ENCODE peak calls at places on chromosome 5, in ten cellular contexts. One of them, this sample, is unnamed.

GRCh38 chr5:30102185-30102584 is 1091.3 kb upstream of the CDH6 start:
- DNase-seq in A172: no peak
- DNase-seq in T1000: no peak
- DNase-seq in ureter: no peak
- DNase-seq in globus pallidus: no peak
- DNase-seq in effector memory CD8-positive, alpha-beta T cell: no peak
- DNase-seq in H7: no peak
- DNase-seq in neural progenitor cell: no peak
- DNase-seq in small intestine: no peak
- DNase-seq in stimulated activated CD4-positive, alpha-beta T cell treated with anti-CD3 and anti-CD28 coated beads, Interleukin-4, amount 100 ng/mL, for 1 hour: no peak
- DNase-seq in this sample: no peak

GRCh38 chr5:116478461-116478860 is 96.2 kb downstream of the SEMA6A start:
- DNase-seq in A172: peak
- DNase-seq in T1000: no peak
- DNase-seq in ureter: no peak
- DNase-seq in globus pallidus: no peak
- DNase-seq in effector memory CD8-positive, alpha-beta T cell: no peak
- DNase-seq in H7: no peak
- DNase-seq in neural progenitor cell: no peak
- DNase-seq in small intestine: no peak
- DNase-seq in stimulated activated CD4-positive, alpha-beta T cell treated with anti-CD3 and anti-CD28 coated beads, Interleukin-4, amount 100 ng/mL, for 1 hour: no peak
- DNase-seq in this sample: no peak

GRCh38 chr5:132557425-132557805 is 638 bp downstream of the RAD50 start:
- DNase-seq in A172: peak
- DNase-seq in T1000: no peak
- DNase-seq in ureter: no peak
- DNase-seq in globus pallidus: no peak
- DNase-seq in effector memory CD8-positive, alpha-beta T cell: peak
- DNase-seq in H7: peak
- DNase-seq in neural progenitor cell: peak
- DNase-seq in small intestine: peak
- DNase-seq in stimulated activated CD4-positive, alpha-beta T cell treated with anti-CD3 and anti-CD28 coated beads, Interleukin-4, amount 100 ng/mL, for 1 hour: peak
- DNase-seq in this sample: peak

GRCh38 chr5:106258591-106259125 is 1412.1 kb downstream of the EFNA5 start:
- DNase-seq in A172: peak
- DNase-seq in T1000: peak
- DNase-seq in ureter: no peak
- DNase-seq in globus pallidus: no peak
- DNase-seq in effector memory CD8-positive, alpha-beta T cell: no peak
- DNase-seq in H7: no peak
- DNase-seq in neural progenitor cell: no peak
- DNase-seq in small intestine: no peak
- DNase-seq in stimulated activated CD4-positive, alpha-beta T cell treated with anti-CD3 and anti-CD28 coated beads, Interleukin-4, amount 100 ng/mL, for 1 hour: no peak
- DNase-seq in this sample: no peak

GRCh38 chr5:37846786-37847310 is 7.0 kb upstream of the GDNF start:
- DNase-seq in A172: no peak
- DNase-seq in T1000: no peak
- DNase-seq in ureter: no peak
- DNase-seq in globus pallidus: no peak
- DNase-seq in effector memory CD8-positive, alpha-beta T cell: no peak
- DNase-seq in H7: no peak
- DNase-seq in neural progenitor cell: no peak
- DNase-seq in small intestine: no peak
- DNase-seq in stimulated activated CD4-positive, alpha-beta T cell treated with anti-CD3 and anti-CD28 coated beads, Interleukin-4, amount 100 ng/mL, for 1 hour: no peak
- DNase-seq in this sample: no peak

GRCh38 chr5:172640822-172641358 is at the start of gene NEURL1B:
- DNase-seq in A172: peak
- DNase-seq in T1000: peak
- DNase-seq in ureter: peak
- DNase-seq in globus pallidus: peak
- DNase-seq in effector memory CD8-positive, alpha-beta T cell: no peak
- DNase-seq in H7: peak
- DNase-seq in neural progenitor cell: peak
- DNase-seq in small intestine: peak
- DNase-seq in stimulated activated CD4-positive, alpha-beta T cell treated with anti-CD3 and anti-CD28 coated beads, Interleukin-4, amount 100 ng/mL, for 1 hour: peak
- DNase-seq in this sample: peak

GRCh38 chr5:135320718-135321484 is 78.1 kb downstream of the MACROH2A1 start:
- DNase-seq in A172: no peak
- DNase-seq in T1000: no peak
- DNase-seq in ureter: no peak
- DNase-seq in globus pallidus: no peak
- DNase-seq in effector memory CD8-positive, alpha-beta T cell: no peak
- DNase-seq in H7: no peak
- DNase-seq in neural progenitor cell: no peak
- DNase-seq in small intestine: no peak
- DNase-seq in stimulated activated CD4-positive, alpha-beta T cell treated with anti-CD3 and anti-CD28 coated beads, Interleukin-4, amount 100 ng/mL, for 1 hour: no peak
- DNase-seq in this sample: peak

GRCh38 chr5:74092761-74093160 is 466.8 kb downstream of the ARHGEF28 start:
- DNase-seq in A172: no peak
- DNase-seq in T1000: no peak
- DNase-seq in ureter: no peak
- DNase-seq in globus pallidus: no peak
- DNase-seq in effector memory CD8-positive, alpha-beta T cell: no peak
- DNase-seq in H7: no peak
- DNase-seq in neural progenitor cell: no peak
- DNase-seq in small intestine: no peak
- DNase-seq in stimulated activated CD4-positive, alpha-beta T cell treated with anti-CD3 and anti-CD28 coated beads, Interleukin-4, amount 100 ng/mL, for 1 hour: no peak
- DNase-seq in this sample: no peak

GRCh38 chr5:107467137-107467932 is 203.4 kb downstream of the EFNA5 start:
- DNase-seq in A172: peak
- DNase-seq in T1000: no peak
- DNase-seq in ureter: no peak
- DNase-seq in globus pallidus: no peak
- DNase-seq in effector memory CD8-positive, alpha-beta T cell: peak
- DNase-seq in H7: no peak
- DNase-seq in neural progenitor cell: no peak
- DNase-seq in small intestine: peak
- DNase-seq in stimulated activated CD4-positive, alpha-beta T cell treated with anti-CD3 and anti-CD28 coated beads, Interleukin-4, amount 100 ng/mL, for 1 hour: no peak
- DNase-seq in this sample: no peak

GRCh38 chr5:115450741-115451140 is 93.8 kb downstream of the FEM1C start:
- DNase-seq in A172: no peak
- DNase-seq in T1000: no peak
- DNase-seq in ureter: no peak
- DNase-seq in globus pallidus: no peak
- DNase-seq in effector memory CD8-positive, alpha-beta T cell: no peak
- DNase-seq in H7: no peak
- DNase-seq in neural progenitor cell: no peak
- DNase-seq in small intestine: peak
- DNase-seq in stimulated activated CD4-positive, alpha-beta T cell treated with anti-CD3 and anti-CD28 coated beads, Interleukin-4, amount 100 ng/mL, for 1 hour: no peak
- DNase-seq in this sample: no peak

GRCh38 chr5:54275361-54275760 is 35.0 kb downstream of the ARL15 start:
- DNase-seq in A172: no peak
- DNase-seq in T1000: no peak
- DNase-seq in ureter: no peak
- DNase-seq in globus pallidus: no peak
- DNase-seq in effector memory CD8-positive, alpha-beta T cell: no peak
- DNase-seq in H7: no peak
- DNase-seq in neural progenitor cell: no peak
- DNase-seq in small intestine: no peak
- DNase-seq in stimulated activated CD4-positive, alpha-beta T cell treated with anti-CD3 and anti-CD28 coated beads, Interleukin-4, amount 100 ng/mL, for 1 hour: no peak
- DNase-seq in this sample: no peak

GRCh38 chr5:86917117-86917579 is 299.4 kb downstream of the COX7C start:
- DNase-seq in A172: peak
- DNase-seq in T1000: peak
- DNase-seq in ureter: no peak
- DNase-seq in globus pallidus: no peak
- DNase-seq in effector memory CD8-positive, alpha-beta T cell: no peak
- DNase-seq in H7: no peak
- DNase-seq in neural progenitor cell: peak
- DNase-seq in small intestine: no peak
- DNase-seq in stimulated activated CD4-positive, alpha-beta T cell treated with anti-CD3 and anti-CD28 coated beads, Interleukin-4, amount 100 ng/mL, for 1 hour: no peak
- DNase-seq in this sample: no peak

GRCh38 chr5:61332891-61333350 is 863 bp downstream of the ZSWIM6 start:
- DNase-seq in A172: no peak
- DNase-seq in T1000: peak
- DNase-seq in ureter: peak
- DNase-seq in globus pallidus: peak
- DNase-seq in effector memory CD8-positive, alpha-beta T cell: peak
- DNase-seq in H7: peak
- DNase-seq in neural progenitor cell: peak
- DNase-seq in small intestine: peak
- DNase-seq in stimulated activated CD4-positive, alpha-beta T cell treated with anti-CD3 and anti-CD28 coated beads, Interleukin-4, amount 100 ng/mL, for 1 hour: peak
- DNase-seq in this sample: peak

GRCh38 chr5:154758977-154759376 is 3.8 kb downstream of the LARP1 start:
- DNase-seq in A172: no peak
- DNase-seq in T1000: no peak
- DNase-seq in ureter: no peak
- DNase-seq in globus pallidus: no peak
- DNase-seq in effector memory CD8-positive, alpha-beta T cell: no peak
- DNase-seq in H7: peak
- DNase-seq in neural progenitor cell: no peak
- DNase-seq in small intestine: no peak
- DNase-seq in stimulated activated CD4-positive, alpha-beta T cell treated with anti-CD3 and anti-CD28 coated beads, Interleukin-4, amount 100 ng/mL, for 1 hour: no peak
- DNase-seq in this sample: no peak

GRCh38 chr5:73654171-73654811 is 28.3 kb downstream of the ARHGEF28 start:
- DNase-seq in A172: peak
- DNase-seq in T1000: peak
- DNase-seq in ureter: no peak
- DNase-seq in globus pallidus: peak
- DNase-seq in effector memory CD8-positive, alpha-beta T cell: no peak
- DNase-seq in H7: no peak
- DNase-seq in neural progenitor cell: no peak
- DNase-seq in small intestine: peak
- DNase-seq in stimulated activated CD4-positive, alpha-beta T cell treated with anti-CD3 and anti-CD28 coated beads, Interleukin-4, amount 100 ng/mL, for 1 hour: no peak
- DNase-seq in this sample: no peak

GRCh38 chr5:78644741-78645300 is 3.8 kb downstream of the LHFPL2 start:
- DNase-seq in A172: no peak
- DNase-seq in T1000: no peak
- DNase-seq in ureter: no peak
- DNase-seq in globus pallidus: no peak
- DNase-seq in effector memory CD8-positive, alpha-beta T cell: no peak
- DNase-seq in H7: no peak
- DNase-seq in neural progenitor cell: no peak
- DNase-seq in small intestine: no peak
- DNase-seq in stimulated activated CD4-positive, alpha-beta T cell treated with anti-CD3 and anti-CD28 coated beads, Interleukin-4, amount 100 ng/mL, for 1 hour: no peak
- DNase-seq in this sample: no peak

GRCh38 chr5:146909496-146910068 is 31.0 kb upstream of the PPP2R2B start:
- DNase-seq in A172: no peak
- DNase-seq in T1000: no peak
- DNase-seq in ureter: no peak
- DNase-seq in globus pallidus: no peak
- DNase-seq in effector memory CD8-positive, alpha-beta T cell: no peak
- DNase-seq in H7: no peak
- DNase-seq in neural progenitor cell: no peak
- DNase-seq in small intestine: no peak
- DNase-seq in stimulated activated CD4-positive, alpha-beta T cell treated with anti-CD3 and anti-CD28 coated beads, Interleukin-4, amount 100 ng/mL, for 1 hour: no peak
- DNase-seq in this sample: no peak